ENCODE peak calls at places on chromosomes 16 and 17, in five cellular contexts. O is left colon; Z is effector memory CD4-positive, alpha-beta T cell; H is right cardiac atrium; G is osteocyte. U is an unnamed sample.

GRCh38 chr16:70582280-70582978 is 58.8 kb downstream of the SF3B3 start:
- DNase-seq in O (no peak), Z (no peak), H (no peak), G (no peak), U (no peak)

GRCh38 chr17:73514146-73514863 is 129.9 kb downstream of the SDK2 start:
- DNase-seq in O (no peak), Z (no peak), H (no peak), G (no peak), U (no peak)

GRCh38 chr17:44350733-44351226 is 5.7 kb downstream of the GRN start:
- DNase-seq in O (peak), Z (peak), H (peak), G (peak), U (peak)

GRCh38 chr17:80725532-80725931 is 180.9 kb downstream of the RPTOR start:
- DNase-seq in O (no peak), Z (no peak), H (no peak), G (no peak), U (no peak)

GRCh38 chr17:55442953-55443683 is 21.5 kb upstream of the MMD start:
- DNase-seq in O (no peak), Z (no peak), H (no peak), G (no peak), U (no peak)

GRCh38 chr17:45965741-45966140 is 33.3 kb upstream of the STH start:
- DNase-seq in O (no peak), Z (no peak), H (no peak), G (no peak), U (no peak)

GRCh38 chr16:63672493-63672892 is 1449.4 kb downstream of the CDH11 start:
- DNase-seq in O (no peak), Z (no peak), H (no peak), G (no peak), U (no peak)

GRCh38 chr17:31858647-31859486 is at the start of gene COPRS:
- DNase-seq in O (peak), Z (peak), H (peak), G (peak), U (peak)

GRCh38 chr17:78879679-78880186 is 23.3 kb downstream of the CEP295NL start:
- DNase-seq in O (no peak), Z (no peak), H (peak), G (no peak), U (no peak)

U was measured in NK-92 treated with Interleukin-12 subunit alpha and Interleukin-12 subunit beta, amount 100 ng/mL, for 24 hours.